ENCODE peak calls at places on chromosomes 2 and 18, in five cellular contexts. F, U, B, G and Z are unnamed samples.

GRCh38 chr2:209422191-209422754 is 1.6 kb upstream of the MAP2 start:
- DNase-seq in F (no peak), U (no peak), B (no peak), G (no peak), Z (no peak)

GRCh38 chr2:27322301-27322765 is 564 bp downstream of the MPV17 start:
- DNase-seq in F (peak; percentile 15), U (peak; percentile 29), B (no peak), G (no peak), Z (peak; percentile 52)

GRCh38 chr2:239820836-239821693 is 204.1 kb downstream of the NDUFA10 start:
- DNase-seq in F (no peak), U (no peak), B (no peak), G (peak; percentile 23), Z (no peak)

GRCh38 chr2:65807942-65808341 is 375.5 kb upstream of the SPRED2 start:
- DNase-seq in F (no peak), U (no peak), B (no peak), G (no peak), Z (no peak)

GRCh38 chr18:44912740-44913478 is 232.2 kb downstream of the SETBP1 start:
- DNase-seq in F (no peak), U (no peak), B (no peak), G (no peak), Z (no peak)

GRCh38 chr2:217047209-217047998 is 187.5 kb upstream of the TNP1 start:
- DNase-seq in F (no peak), U (no peak), B (no peak), G (peak; percentile 37), Z (no peak)

GRCh38 chr2:161369311-161369710 is 46.8 kb upstream of the TBR1 start:
- DNase-seq in F (no peak), U (no peak), B (no peak), G (no peak), Z (no peak)

GRCh38 chr2:219497495-219498279 is 1.0 kb upstream of the GMPPA start:
- DNase-seq in F (peak; percentile 87), U (peak; percentile 58), B (no peak), G (peak; percentile 92), Z (no peak)

GRCh38 chr18:31658670-31659573 is 25.5 kb downstream of the B4GALT6 start:
- DNase-seq in F (no peak), U (peak; percentile 36), B (no peak), G (no peak), Z (peak; percentile 25)

GRCh38 chr2:17757321-17757720 is 3.4 kb downstream of the GEN1 start:
- DNase-seq in F (peak; percentile 24), U (no peak), B (no peak), G (no peak), Z (no peak)

GRCh38 chr18:61896767-61897166 is 4.0 kb upstream of the RNF152 start:
- DNase-seq in F (no peak), U (no peak), B (peak; percentile 54), G (no peak), Z (no peak)

GRCh38 chr2:46922049-46922448 is 6.4 kb upstream of the MCFD2 start:
- DNase-seq in F (no peak), U (no peak), B (no peak), G (no peak), Z (no peak)

GRCh38 chr2:29130295-29130694 is 15.1 kb downstream of the CLIP4 start:
- DNase-seq in F (peak; percentile 46), U (peak; percentile 59), B (no peak), G (no peak), Z (no peak)

GRCh38 chr2:181780159-181781081 is 100.1 kb upstream of the NEUROD1 start:
- DNase-seq in F (peak; percentile 31), U (no peak), B (no peak), G (no peak), Z (peak; percentile 28)

GRCh38 chr2:99336780-99337163 is 417 bp upstream of the EIF5B start:
- DNase-seq in F (no peak), U (no peak), B (no peak), G (no peak), Z (no peak)

GRCh38 chr2:241573741-241574140 is 15.2 kb downstream of the BOK start:
- DNase-seq in F (no peak), U (no peak), B (no peak), G (no peak), Z (no peak)

GRCh38 chr2:29526587-29527586 is 394.5 kb downstream of the ALK start:
- DNase-seq in F (no peak), U (no peak), B (no peak), G (no peak), Z (no peak)

GRCh38 chr18:36477776-36478175 is 180.3 kb downstream of the FHOD3 start:
- DNase-seq in F (no peak), U (no peak), B (no peak), G (no peak), Z (no peak)

GRCh38 chr2:1992280-1992679 is 248.0 kb upstream of the PXDN start:
- DNase-seq in F (no peak), U (no peak), B (no peak), G (no peak), Z (no peak)

GRCh38 chr18:79385749-79386341 is 9.9 kb upstream of the NFATC1 start:
- DNase-seq in F (no peak), U (no peak), B (no peak), G (no peak), Z (no peak)

GRCh38 chr18:7830468-7830867 is 263.4 kb downstream of the PTPRM start:
- DNase-seq in F (no peak), U (no peak), B (no peak), G (no peak), Z (no peak)

GRCh38 chr2:211498551-211499205 is 942.3 kb downstream of the CPS1 start:
- DNase-seq in F (no peak), U (no peak), B (no peak), G (no peak), Z (no peak)

GRCh38 chr2:72263043-72263780 is 115.5 kb upstream of the CYP26B1 start:
- DNase-seq in F (no peak), U (no peak), B (no peak), G (no peak), Z (no peak)

GRCh38 chr2:227817940-227818568 is 4.4 kb downstream of the CCL20 start:
- DNase-seq in F (peak; percentile 94), U (peak; percentile 87), B (no peak), G (peak; percentile 90), Z (peak; percentile 84)

GRCh38 chr2:230296917-230297316 is 30.1 kb upstream of the SP140L start:
- DNase-seq in F (no peak), U (no peak), B (no peak), G (no peak), Z (no peak)